ENCODE peak calls at places on chromosomes 6 and 20, in four cellular contexts. E, I, S and X are unnamed samples.

GRCh38 chr20:51388227-51388626 is 154.3 kb downstream of the NFATC2 start:
- DNase-seq in S (peak; percentile 71), E (no peak), I (no peak), X (no peak)

GRCh38 chr20:36574278-36575065 is 1.1 kb downstream of the TGIF2 start:
- DNase-seq in E (peak; percentile 75), I (peak; percentile 63), S (peak; percentile 49), X (peak; percentile 58)

GRCh38 chr20:36273414-36274247 is 32.5 kb upstream of the DLGAP4 start:
- DNase-seq in I (peak; percentile 44), S (peak; percentile 47), E (peak; percentile 48), X (peak; percentile 51)

GRCh38 chr6:100335999-100336398 is 128.7 kb downstream of the SIM1 start:
- DNase-seq in E (no peak), S (peak; percentile 70), I (no peak), X (no peak)

GRCh38 chr6:161038229-161039003 is 46.8 kb downstream of the MAP3K4 start:
- DNase-seq in S (peak; percentile 94), I (no peak), E (peak; percentile 71), X (peak; percentile 31)

GRCh38 chr20:25467441-25467840 is 60.0 kb downstream of the GINS1 start:
- DNase-seq in E (no peak), I (no peak), S (no peak), X (no peak)

GRCh38 chr20:40753472-40753871 is 64.4 kb upstream of the MAFB start:
- DNase-seq in S (no peak), E (no peak), I (no peak), X (no peak)

GRCh38 chr20:23569570-23569969 is 1.3 kb upstream of the CST9L start:
- DNase-seq in E (no peak), S (no peak), I (no peak), X (peak; percentile 2)

GRCh38 chr6:36701401-36701991 is 3.9 kb downstream of the RAB44 start:
- DNase-seq in I (no peak), S (no peak), E (peak; percentile 44), X (no peak)

GRCh38 chr20:20457392-20458126 is 89.7 kb downstream of the INSM1 start:
- DNase-seq in E (no peak), S (peak; percentile 54), I (no peak), X (no peak)

GRCh38 chr6:49030621-49031020 is 432.4 kb downstream of the MMUT start:
- DNase-seq in S (peak; percentile 3), E (peak; percentile 1), I (no peak), X (no peak)

GRCh38 chr6:69936674-69937363 is 70.5 kb downstream of the COL19A1 start:
- DNase-seq in I (no peak), E (no peak), S (no peak), X (no peak)

GRCh38 chr6:69416739-69417138 is 380.1 kb downstream of the LMBRD1 start:
- DNase-seq in I (no peak), S (peak; percentile 29), E (no peak), X (no peak)

GRCh38 chr20:63740070-63740500 is 509 bp downstream of the SLC2A4RG start:
- DNase-seq in S (peak; percentile 14), I (peak; percentile 49), E (peak; percentile 31), X (peak; percentile 65)

GRCh38 chr6:7200598-7201443 is 93.1 kb downstream of the RREB1 start:
- DNase-seq in S (no peak), E (no peak), I (no peak), X (no peak)

GRCh38 chr6:164252952-164253351 is 838.4 kb downstream of the QKI start:
- DNase-seq in S (peak; percentile 16), I (no peak), E (no peak), X (no peak)